ENCODE peak calls at places on chromosomes 6 and 20, in seven cellular contexts. One of them, this sample, is unnamed.

GRCh38 chr6:63611560-63611959 is 24.0 kb upstream of the PHF3 start:
- DNase-seq in neuronal stem cell: no peak
- DNase-seq in H1: no peak
- DNase-seq in mesendoderm: no peak
- DNase-seq in H9: no peak
- DNase-seq in IMR-90: no peak
- DNase-seq in trophoblast cell: no peak
- DNase-seq in this sample: no peak

GRCh38 chr6:46719099-46719498 is 16.1 kb downstream of the PLA2G7 start:
- DNase-seq in mesendoderm: no peak
- DNase-seq in H1: no peak
- DNase-seq in neuronal stem cell: no peak
- DNase-seq in trophoblast cell: peak; percentile 19
- DNase-seq in H9: no peak
- DNase-seq in IMR-90: peak; percentile 41
- DNase-seq in this sample: no peak

GRCh38 chr6:38552136-38552535 is 87.6 kb downstream of the BTBD9 start:
- DNase-seq in H1: no peak
- DNase-seq in mesendoderm: no peak
- DNase-seq in H9: no peak
- DNase-seq in neuronal stem cell: no peak
- DNase-seq in trophoblast cell: no peak
- DNase-seq in IMR-90: no peak
- DNase-seq in this sample: no peak

GRCh38 chr6:3229566-3230274 is 2.3 kb upstream of the TUBB2B start:
- DNase-seq in neuronal stem cell: peak; percentile 66
- DNase-seq in H1: no peak
- DNase-seq in mesendoderm: peak; percentile 79
- DNase-seq in trophoblast cell: no peak
- DNase-seq in IMR-90: no peak
- DNase-seq in H9: peak; percentile 80
- DNase-seq in this sample: no peak

GRCh38 chr20:36830791-36831691 is 44.9 kb upstream of the TLDC2 start:
- DNase-seq in H9: no peak
- DNase-seq in trophoblast cell: no peak
- DNase-seq in mesendoderm: no peak
- DNase-seq in IMR-90: peak; percentile 23
- DNase-seq in neuronal stem cell: no peak
- DNase-seq in H1: no peak
- DNase-seq in this sample: no peak

GRCh38 chr20:44085616-44086434 is 101.2 kb downstream of the JPH2 start:
- DNase-seq in neuronal stem cell: no peak
- DNase-seq in trophoblast cell: no peak
- DNase-seq in H9: no peak
- DNase-seq in mesendoderm: no peak
- DNase-seq in H1: no peak
- DNase-seq in IMR-90: no peak
- DNase-seq in this sample: no peak

GRCh38 chr6:142913511-142914047 is 31.4 kb downstream of the HIVEP2 start:
- DNase-seq in H1: no peak
- DNase-seq in neuronal stem cell: no peak
- DNase-seq in trophoblast cell: peak; percentile 26
- DNase-seq in H9: no peak
- DNase-seq in IMR-90: no peak
- DNase-seq in mesendoderm: no peak
- DNase-seq in this sample: no peak

GRCh38 chr20:63693079-63693974 is 3.1 kb upstream of the TNFRSF6B start:
- DNase-seq in trophoblast cell: no peak
- DNase-seq in H9: no peak
- DNase-seq in H1: no peak
- DNase-seq in mesendoderm: no peak
- DNase-seq in neuronal stem cell: no peak
- DNase-seq in IMR-90: no peak
- DNase-seq in this sample: no peak

GRCh38 chr20:11338506-11339306 is 579.0 kb upstream of the BTBD3 start:
- DNase-seq in H1: no peak
- DNase-seq in trophoblast cell: no peak
- DNase-seq in IMR-90: peak; percentile 74
- DNase-seq in neuronal stem cell: no peak
- DNase-seq in H9: no peak
- DNase-seq in mesendoderm: peak; percentile 77
- DNase-seq in this sample: peak; percentile 38

GRCh38 chr20:42218566-42218965 is 600.4 kb upstream of the CHD6 start:
- DNase-seq in trophoblast cell: no peak
- DNase-seq in neuronal stem cell: no peak
- DNase-seq in H1: no peak
- DNase-seq in mesendoderm: no peak
- DNase-seq in H9: no peak
- DNase-seq in IMR-90: no peak
- DNase-seq in this sample: no peak

GRCh38 chr6:11848852-11849731 is 70.5 kb upstream of the ADTRP start:
- DNase-seq in mesendoderm: no peak
- DNase-seq in neuronal stem cell: no peak
- DNase-seq in IMR-90: peak; percentile 42
- DNase-seq in H1: no peak
- DNase-seq in trophoblast cell: no peak
- DNase-seq in H9: no peak
- DNase-seq in this sample: no peak

GRCh38 chr6:106974337-106974998 is at the start of gene CD24:
- DNase-seq in trophoblast cell: no peak
- DNase-seq in mesendoderm: peak; percentile 73
- DNase-seq in H1: no peak
- DNase-seq in H9: peak; percentile 76
- DNase-seq in IMR-90: no peak
- DNase-seq in neuronal stem cell: peak; percentile 70
- DNase-seq in this sample: peak; percentile 15

GRCh38 chr6:141309295-141309694 is 823.4 kb upstream of the GJE1 start:
- DNase-seq in trophoblast cell: no peak
- DNase-seq in mesendoderm: peak; percentile 62
- DNase-seq in IMR-90: no peak
- DNase-seq in H1: no peak
- DNase-seq in neuronal stem cell: no peak
- DNase-seq in H9: no peak
- DNase-seq in this sample: no peak

GRCh38 chr6:17212541-17213371 is 68.4 kb upstream of the RBM24 start:
- DNase-seq in H1: no peak
- DNase-seq in trophoblast cell: no peak
- DNase-seq in IMR-90: no peak
- DNase-seq in neuronal stem cell: peak; percentile 63
- DNase-seq in H9: no peak
- DNase-seq in mesendoderm: no peak
- DNase-seq in this sample: no peak

GRCh38 chr20:36854343-36855240 is 21.3 kb upstream of the TLDC2 start:
- DNase-seq in H1: no peak
- DNase-seq in IMR-90: peak; percentile 28
- DNase-seq in H9: no peak
- DNase-seq in mesendoderm: no peak
- DNase-seq in trophoblast cell: no peak
- DNase-seq in neuronal stem cell: no peak
- DNase-seq in this sample: no peak

GRCh38 chr6:149867876-149868640 is 3.9 kb upstream of the LRP11 start:
- DNase-seq in mesendoderm: peak; percentile 84
- DNase-seq in H9: peak; percentile 84
- DNase-seq in H1: no peak
- DNase-seq in IMR-90: peak; percentile 28
- DNase-seq in neuronal stem cell: no peak
- DNase-seq in trophoblast cell: no peak
- DNase-seq in this sample: peak; percentile 34

GRCh38 chr6:145238787-145239186 is 496.5 kb downstream of the EPM2A start:
- DNase-seq in trophoblast cell: no peak
- DNase-seq in IMR-90: no peak
- DNase-seq in neuronal stem cell: no peak
- DNase-seq in H1: no peak
- DNase-seq in mesendoderm: no peak
- DNase-seq in H9: no peak
- DNase-seq in this sample: no peak

GRCh38 chr6:145228962-145229582 is 506.2 kb downstream of the EPM2A start:
- DNase-seq in H1: no peak
- DNase-seq in trophoblast cell: no peak
- DNase-seq in neuronal stem cell: no peak
- DNase-seq in H9: no peak
- DNase-seq in IMR-90: no peak
- DNase-seq in mesendoderm: no peak
- DNase-seq in this sample: no peak

GRCh38 chr6:145235207-145235606 is 500.1 kb downstream of the EPM2A start:
- DNase-seq in trophoblast cell: no peak
- DNase-seq in H1: no peak
- DNase-seq in mesendoderm: no peak
- DNase-seq in neuronal stem cell: no peak
- DNase-seq in H9: no peak
- DNase-seq in IMR-90: peak; percentile 20
- DNase-seq in this sample: no peak

GRCh38 chr6:145233955-145234354 is 501.4 kb downstream of the EPM2A start:
- DNase-seq in H9: no peak
- DNase-seq in H1: no peak
- DNase-seq in mesendoderm: no peak
- DNase-seq in neuronal stem cell: no peak
- DNase-seq in IMR-90: peak; percentile 20
- DNase-seq in trophoblast cell: no peak
- DNase-seq in this sample: no peak
- H3K18ac ChIP-seq in H9: no peak overlapping the region
- H3K18ac ChIP-seq in H1: no peak overlapping the region
- H3K18ac ChIP-seq in mesendoderm: no peak overlapping the region
- H3K18ac ChIP-seq in neuronal stem cell: no peak overlapping the region
- H3K18ac ChIP-seq in IMR-90: no peak overlapping the region
- H3K18ac ChIP-seq in trophoblast cell: no peak overlapping the region
- H3K18ac ChIP-seq in this sample: no peak overlapping the region

DNA sequence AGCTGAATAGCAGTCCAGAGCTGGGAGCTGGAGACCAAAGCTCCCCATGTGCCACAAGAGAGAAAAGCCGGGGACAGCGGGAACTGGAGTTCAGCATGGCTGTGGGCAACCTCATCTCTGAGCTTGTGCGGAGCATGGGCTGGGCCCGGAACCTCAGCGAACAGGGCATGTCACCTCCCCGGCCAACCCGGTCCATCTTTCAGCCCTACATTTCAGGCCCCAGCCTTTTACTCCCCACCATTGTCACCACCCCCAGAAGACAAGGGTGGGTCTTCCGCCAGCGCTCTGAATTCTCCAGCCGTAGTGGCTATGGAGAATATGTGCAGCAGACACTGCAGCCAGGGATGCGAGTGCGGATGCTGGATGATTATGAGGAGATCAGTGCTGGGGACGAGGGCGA is 4.0 kb downstream of the CUL9 start:
- DNase-seq in H9: no peak
- DNase-seq in IMR-90: no peak
- DNase-seq in trophoblast cell: no peak
- DNase-seq in neuronal stem cell: no peak
- DNase-seq in mesendoderm: no peak
- DNase-seq in H1: no peak
- DNase-seq in this sample: no peak
- H3K9ac ChIP-seq in H9: no peak overlapping the region
- H3K9ac ChIP-seq in IMR-90: no peak overlapping the region
- H3K9ac ChIP-seq in trophoblast cell: no peak overlapping the region
- H3K9ac ChIP-seq in neuronal stem cell: no peak overlapping the region
- H3K9ac ChIP-seq in mesendoderm: no peak overlapping the region
- H3K9ac ChIP-seq in H1: no peak overlapping the region
- H3K9ac ChIP-seq in this sample: no peak overlapping the region

GRCh38 chr6:156616495-156616894 is 160.7 kb upstream of the ARID1B start:
- DNase-seq in IMR-90: no peak
- DNase-seq in H1: no peak
- DNase-seq in H9: no peak
- DNase-seq in neuronal stem cell: no peak
- DNase-seq in trophoblast cell: no peak
- DNase-seq in mesendoderm: no peak
- DNase-seq in this sample: no peak

GRCh38 chr6:156627524-156627923 is 149.7 kb upstream of the ARID1B start:
- DNase-seq in trophoblast cell: no peak
- DNase-seq in neuronal stem cell: no peak
- DNase-seq in mesendoderm: no peak
- DNase-seq in H9: no peak
- DNase-seq in IMR-90: no peak
- DNase-seq in H1: no peak
- DNase-seq in this sample: no peak

GRCh38 chr6:156618600-156619205 is 158.5 kb upstream of the ARID1B start:
- DNase-seq in trophoblast cell: no peak
- DNase-seq in H9: peak; percentile 63
- DNase-seq in IMR-90: no peak
- DNase-seq in mesendoderm: peak; percentile 47
- DNase-seq in neuronal stem cell: peak; percentile 8
- DNase-seq in H1: peak; percentile 7
- DNase-seq in this sample: no peak

GRCh38 chr6:156617376-156617775 is 159.8 kb upstream of the ARID1B start:
- DNase-seq in IMR-90: no peak
- DNase-seq in mesendoderm: no peak
- DNase-seq in H1: no peak
- DNase-seq in trophoblast cell: peak; percentile 96
- DNase-seq in H9: no peak
- DNase-seq in neuronal stem cell: no peak
- DNase-seq in this sample: no peak

DNA sequence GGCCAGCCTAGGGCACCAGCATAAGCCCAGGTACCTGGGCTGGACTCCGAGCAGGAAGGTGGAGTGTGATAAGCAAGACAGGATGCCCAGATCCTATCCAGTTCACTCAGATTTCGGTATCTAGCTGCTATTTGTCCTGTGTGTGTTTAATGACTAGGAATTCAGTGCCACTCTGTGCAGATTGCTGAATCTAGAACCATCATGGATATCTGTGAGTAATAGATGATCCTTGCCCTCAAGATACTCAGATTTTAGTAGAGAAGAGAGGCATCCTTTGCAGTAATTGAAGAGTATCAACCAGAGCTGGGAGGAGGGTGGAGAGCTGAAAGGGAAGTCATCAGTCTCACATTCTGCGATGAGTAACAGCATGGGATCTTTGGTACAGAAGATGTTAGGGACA is 155.0 kb upstream of the ARID1B start:
- DNase-seq in H9: no peak
- DNase-seq in trophoblast cell: no peak
- DNase-seq in mesendoderm: no peak
- DNase-seq in H1: no peak
- DNase-seq in neuronal stem cell: no peak
- DNase-seq in IMR-90: no peak
- DNase-seq in this sample: no peak
- H3K18ac ChIP-seq in H9: no peak overlapping the region
- H3K18ac ChIP-seq in trophoblast cell: no peak overlapping the region
- H3K18ac ChIP-seq in mesendoderm: no peak overlapping the region
- H3K18ac ChIP-seq in H1: no peak overlapping the region
- H3K18ac ChIP-seq in neuronal stem cell: no peak overlapping the region
- H3K18ac ChIP-seq in IMR-90: no peak overlapping the region
- H3K18ac ChIP-seq in this sample: no peak overlapping the region

DNA sequence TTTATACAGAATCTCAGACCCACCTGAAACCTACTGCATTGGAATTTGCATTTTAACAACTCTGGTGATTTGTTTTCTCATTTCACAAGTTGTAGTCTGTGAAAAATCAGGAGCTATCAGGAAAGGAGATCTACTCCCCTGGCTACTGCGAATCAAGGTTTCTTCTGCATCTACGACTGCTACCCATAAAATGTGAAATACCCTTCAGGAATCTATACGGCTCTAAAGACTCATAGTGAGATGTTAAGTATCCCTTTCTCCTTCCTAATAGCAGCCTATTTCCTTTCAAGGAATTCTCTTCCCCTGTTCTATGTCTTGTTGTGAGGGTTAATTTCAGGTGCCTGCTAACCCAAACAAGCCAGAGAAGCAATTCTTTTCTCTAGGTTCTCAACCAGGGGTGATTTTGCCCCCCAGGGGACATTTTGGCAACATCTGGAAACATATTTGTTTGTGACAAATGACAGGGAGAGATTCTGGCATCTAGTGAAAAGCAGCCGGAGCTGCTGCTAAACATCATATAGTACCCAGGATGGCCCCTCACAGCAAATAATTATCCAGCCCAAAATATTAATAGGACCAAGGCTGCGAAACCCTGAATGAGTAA is 26.3 kb downstream of the WFDC3 start:
- DNase-seq in mesendoderm: peak; percentile 87
- DNase-seq in IMR-90: no peak
- DNase-seq in neuronal stem cell: no peak
- DNase-seq in H1: no peak
- DNase-seq in trophoblast cell: no peak
- DNase-seq in H9: no peak
- DNase-seq in this sample: no peak
- H3K9ac ChIP-seq in mesendoderm: peak overlapping the region; percentile 72
- H3K9ac ChIP-seq in IMR-90: no peak overlapping the region
- H3K9ac ChIP-seq in neuronal stem cell: no peak overlapping the region
- H3K9ac ChIP-seq in H1: no peak overlapping the region
- H3K9ac ChIP-seq in trophoblast cell: no peak overlapping the region
- H3K9ac ChIP-seq in H9: no peak overlapping the region
- H3K9ac ChIP-seq in this sample: no peak overlapping the region

This sample was measured in mesenchymal stem cell.